ENCODE peak calls at places on chromosomes 4 and X, in four cellular contexts. G, X, R and K are unnamed samples.

GRCh38 chr4:121773873-121774272 is 8.9 kb upstream of the SMIM43 start:
- DNase-seq in G (no peak), X (no peak), R (no peak), K (no peak)

GRCh38 chr4:8554555-8555100 is 25.6 kb upstream of the GPR78 start:
- DNase-seq in G (no peak), X (no peak), R (no peak), K (no peak)

GRCh38 chrX:21840199-21840557 is 761 bp downstream of the MBTPS2 start:
- DNase-seq in G (peak), X (peak), R (peak), K (no peak)

GRCh38 chrX:133956570-133957340 is 28.6 kb downstream of the GPC3 start:
- DNase-seq in G (no peak), X (no peak), R (no peak), K (no peak)

GRCh38 chrX:154516655-154517100 is 646 bp upstream of the FAM3A start:
- DNase-seq in G (peak), X (no peak), R (peak), K (peak)

GRCh38 chrX:17182317-17182716 is 192.7 kb upstream of the NHS start:
- DNase-seq in G (no peak), X (no peak), R (no peak), K (no peak)

GRCh38 chr4:109887071-109887470 is 25.6 kb upstream of the EGF start:
- DNase-seq in G (no peak), X (no peak), R (no peak), K (no peak)

GRCh38 chrX:3136161-3136961 is 95.1 kb downstream of the ARSF start:
- DNase-seq in G (no peak), X (no peak), R (no peak), K (no peak)

GRCh38 chr4:83989835-83990234 is 453.9 kb downstream of the GPAT3 start:
- DNase-seq in G (no peak), X (no peak), R (no peak), K (no peak)

GRCh38 chrX:4850312-4850711 is 1136.9 kb upstream of the PRKX start:
- DNase-seq in G (no peak), X (no peak), R (no peak), K (no peak)